ENCODE peak calls at places on chromosomes 3 and 15, in six cellular contexts. I, P, M, T, F and Q are unnamed samples.

GRCh38 chr3:47251689-47252088 is 30.9 kb downstream of the KIF9 start:
- DNase-seq in I (no peak), P (no peak), M (no peak), T (no peak), F (no peak), Q (no peak)

GRCh38 chr15:66948294-66948693 is 117.1 kb upstream of the SMAD3 start:
- DNase-seq in I (peak; percentile 50), P (peak; percentile 69), M (no peak), T (no peak), F (peak; percentile 73), Q (no peak)

GRCh38 chr3:48030188-48030587 is 14.0 kb upstream of the MAP4 start:
- DNase-seq in I (no peak), P (no peak), M (no peak), T (no peak), F (no peak), Q (no peak)

GRCh38 chr3:25455316-25456232 is 27.5 kb downstream of the RARB start:
- DNase-seq in I (no peak), P (no peak), M (no peak), T (no peak), F (peak; percentile 39), Q (no peak)

GRCh38 chr3:195103623-195104022 is 167.3 kb downstream of the XXYLT1 start:
- DNase-seq in I (no peak), P (no peak), M (no peak), T (no peak), F (peak; percentile 11), Q (no peak)

GRCh38 chr3:37279226-37279625 is 104.8 kb upstream of the LRRFIP2 start:
- DNase-seq in I (peak; percentile 28), P (no peak), M (no peak), T (no peak), F (peak; percentile 12), Q (no peak)

GRCh38 chr15:82045179-82045891 is 483 bp downstream of the MEX3B start:
- DNase-seq in I (peak; percentile 54), P (peak; percentile 66), M (peak; percentile 50), T (peak; percentile 68), F (peak; percentile 80), Q (peak; percentile 59)

GRCh38 chr15:89837134-89837829 is 22.6 kb upstream of the ANPEP start:
- DNase-seq in I (peak; percentile 59), P (peak; percentile 38), M (no peak), T (no peak), F (peak; percentile 68), Q (no peak)

GRCh38 chr3:193439423-193439822 is 60.9 kb upstream of the ATP13A5 start:
- DNase-seq in I (no peak), P (no peak), M (no peak), T (no peak), F (no peak), Q (no peak)

GRCh38 chr3:124142389-124142970 is 150.6 kb upstream of the ROPN1 start:
- DNase-seq in I (no peak), P (no peak), M (no peak), T (no peak), F (no peak), Q (no peak)

DNA sequence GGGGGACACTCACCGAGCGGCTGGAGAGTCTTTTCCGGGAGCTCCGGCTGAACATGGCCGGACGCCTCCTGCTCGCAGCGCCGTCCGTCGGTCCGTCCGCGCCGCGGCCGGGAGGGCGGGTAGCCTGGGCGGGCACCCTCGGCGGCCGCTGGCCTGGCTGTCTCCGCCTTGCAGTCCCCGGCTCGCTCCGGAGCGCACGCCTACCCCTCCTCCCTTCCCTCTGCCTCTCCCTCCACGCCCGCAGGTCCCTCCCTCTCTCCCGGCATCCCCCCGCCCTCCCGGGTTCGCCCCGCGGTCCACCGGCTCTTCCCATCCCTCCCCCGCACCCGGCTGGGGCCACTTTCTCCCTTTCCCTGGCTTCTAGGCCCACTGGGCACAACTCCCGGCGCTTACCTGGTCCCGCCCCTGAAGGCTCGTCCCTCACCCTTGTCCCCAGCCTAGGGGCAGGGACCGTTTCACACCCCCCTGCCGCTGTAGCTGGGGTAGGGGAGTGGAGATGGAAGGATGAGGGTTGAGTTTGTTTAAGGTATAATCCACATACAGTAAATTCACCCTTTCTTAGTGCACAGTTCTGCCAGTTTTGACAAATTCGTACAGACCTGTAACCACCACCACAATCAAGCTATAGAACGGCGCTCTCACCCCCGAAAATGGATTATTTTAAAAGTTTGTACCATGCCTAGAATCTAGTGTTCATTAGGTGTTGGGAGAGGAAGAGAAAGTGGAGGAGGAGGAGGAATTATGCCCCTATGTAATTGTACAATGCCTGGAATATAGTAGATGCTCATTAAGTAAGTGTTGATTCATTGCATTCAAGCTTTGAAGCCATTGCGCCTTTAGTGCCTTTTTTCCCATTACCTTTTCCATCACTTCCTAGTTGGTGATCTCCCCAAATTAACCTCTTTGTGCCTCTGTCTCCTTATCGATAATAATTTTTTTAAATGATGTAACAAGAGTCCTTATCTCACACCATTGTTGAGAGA is 220.3 kb upstream of the PRICKLE2 start:
- DNase-seq in I (peak; percentile 28), P (peak; percentile 9), M (peak; percentile 80), T (peak; percentile 90), F (peak; percentile 64), Q (peak; percentile 37)
- H3K4me2 ChIP-seq in I (peak overlapping the region; percentile 29), P (peak overlapping the region; percentile 98), M (peak overlapping the region; percentile 89), T (peak overlapping the region; percentile 73), F (peak overlapping the region; percentile 87), Q (peak overlapping the region; percentile 98)

GRCh38 chr3:66393486-66394260 is 107.1 kb downstream of the LRIG1 start:
- DNase-seq in I (peak; percentile 14), P (no peak), M (no peak), T (no peak), F (peak; percentile 39), Q (no peak)
- H3K23ac ChIP-seq in I (no peak overlapping the region), P (no peak overlapping the region), M (no peak overlapping the region), T (no peak overlapping the region), F (no peak overlapping the region), Q (no peak overlapping the region)

GRCh38 chr3:157064402-157064801 is 95.5 kb downstream of the CCNL1 start:
- DNase-seq in I (no peak), P (no peak), M (no peak), T (no peak), F (no peak), Q (no peak)

GRCh38 chr3:157067114-157067513 is 92.8 kb downstream of the CCNL1 start:
- DNase-seq in I (no peak), P (no peak), M (no peak), T (no peak), F (no peak), Q (no peak)

GRCh38 chr3:157065201-157065600 is 94.7 kb downstream of the CCNL1 start:
- DNase-seq in I (no peak), P (no peak), M (peak; percentile 69), T (peak; percentile 55), F (no peak), Q (peak; percentile 17)

GRCh38 chr3:157063926-157064325 is 96.0 kb downstream of the CCNL1 start:
- DNase-seq in I (peak; percentile 43), P (no peak), M (no peak), T (no peak), F (no peak), Q (no peak)

DNA sequence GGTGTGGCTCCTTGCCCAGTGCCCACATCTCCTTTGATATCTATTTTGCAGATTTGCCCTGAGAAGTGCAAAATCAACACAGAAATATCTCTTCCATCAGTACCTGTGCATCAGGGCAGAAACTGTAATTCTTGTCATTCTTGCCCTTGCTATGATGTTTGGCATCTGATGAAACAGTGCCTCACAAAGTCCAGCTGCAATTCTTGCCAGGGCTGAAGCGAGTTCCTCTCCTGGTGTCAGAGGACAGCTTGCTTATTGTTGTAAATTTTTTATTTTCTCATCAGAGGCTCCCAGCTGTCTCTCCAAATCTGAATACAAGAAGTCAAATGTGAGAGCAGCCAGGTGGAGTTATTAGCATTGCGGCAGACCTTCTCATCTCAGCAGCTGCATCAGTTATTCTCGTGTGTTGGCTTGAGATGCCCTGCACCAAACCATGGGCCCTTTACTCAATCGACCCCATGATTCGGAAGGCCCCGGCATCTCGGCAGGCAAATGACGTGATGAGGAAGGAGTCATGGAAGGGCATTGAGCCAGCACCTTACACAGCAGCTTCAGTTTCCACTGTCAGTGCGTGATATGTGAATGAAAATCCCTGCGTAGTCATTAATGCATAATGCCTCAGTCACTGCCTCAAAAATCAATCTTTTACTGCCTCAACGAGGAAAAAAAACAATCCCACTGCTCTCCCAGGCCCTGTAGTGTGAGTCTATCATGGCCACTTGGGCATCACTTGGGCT is 93.4 kb downstream of the CCNL1 start:
- DNase-seq in I (peak; percentile 98), P (peak; percentile 39), M (no peak), T (no peak), F (no peak), Q (no peak)
- H2AFZ ChIP-seq in I (peak overlapping the region; percentile 80), P (no peak overlapping the region), M (no peak overlapping the region), T (no peak overlapping the region), F (no peak overlapping the region), Q (no peak overlapping the region)

DNA sequence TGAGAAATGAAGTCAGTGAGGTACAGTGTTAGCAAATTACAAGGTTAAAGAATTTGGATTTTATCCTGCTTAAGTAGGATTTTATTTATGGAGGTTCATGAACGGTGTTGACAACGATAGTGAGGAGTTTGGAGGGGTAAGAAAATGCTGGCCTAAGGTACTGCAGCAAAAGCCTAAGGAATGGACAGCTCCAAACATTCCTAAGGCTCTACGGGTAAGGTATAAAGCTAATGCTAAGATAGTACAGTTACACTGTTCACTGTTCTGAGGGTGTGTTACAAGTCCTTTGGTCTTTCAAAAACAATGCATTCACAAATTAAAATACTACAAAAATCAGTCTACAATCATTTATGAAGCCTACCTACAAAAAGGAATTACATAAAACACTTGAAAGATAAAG is 7.3 kb downstream of the MTMR10 start:
- DNase-seq in I (no peak), P (peak; percentile 37), M (no peak), T (no peak), F (no peak), Q (no peak)
- H3K4me2 ChIP-seq in I (no peak overlapping the region), P (no peak overlapping the region), M (no peak overlapping the region), T (no peak overlapping the region), F (no peak overlapping the region), Q (no peak overlapping the region)

GRCh38 chr15:75200765-75201608 is 695 bp upstream of the C15orf39 start:
- DNase-seq in I (no peak), P (peak; percentile 96), M (peak; percentile 90), T (peak; percentile 69), F (peak; percentile 40), Q (peak; percentile 51)

GRCh38 chr15:75199347-75199976 is 2.2 kb upstream of the C15orf39 start:
- DNase-seq in I (no peak), P (no peak), M (no peak), T (no peak), F (no peak), Q (no peak)

GRCh38 chr15:75198560-75199346 is 2.9 kb upstream of the C15orf39 start:
- DNase-seq in I (peak; percentile 49), P (no peak), M (peak; percentile 80), T (no peak), F (peak; percentile 55), Q (no peak)

GRCh38 chr15:75201609-75202250 is at the start of gene C15orf39:
- DNase-seq in I (peak; percentile 52), P (peak; percentile 90), M (peak; percentile 83), T (peak; percentile 89), F (peak; percentile 74), Q (peak; percentile 74)

GRCh38 chr15:75200391-75200764 is 1.3 kb upstream of the C15orf39 start:
- DNase-seq in I (no peak), P (no peak), M (no peak), T (peak; percentile 59), F (no peak), Q (no peak)
- H3K23ac ChIP-seq in I (no peak overlapping the region), P (no peak overlapping the region), M (no peak overlapping the region), T (no peak overlapping the region), F (no peak overlapping the region), Q (peak overlapping the region; percentile 16)